ENCODE peak calls at places on chromosomes 5 and 9, in seven cellular contexts. U is effector memory CD4-positive, alpha-beta T cell; E is activated CD8-positive, alpha-beta memory T cell treated with anti-CD3 and anti-CD28 coated beads for 1 hour; A is bronchial epithelial cell; G is amniotic stem cell; R is hypothalamus; Q is HT-29. W is an unnamed sample.

GRCh38 chr5:56409331-56410190 is 176.4 kb upstream of the ANKRD55 start:
- DNase-seq in U (no peak), E (no peak), A (peak), G (peak), R (no peak), Q (peak), W (peak)

GRCh38 chr5:77973253-77973609 is 197.1 kb upstream of the TBCA start:
- DNase-seq in U (no peak), E (no peak), A (no peak), G (no peak), R (no peak), Q (no peak), W (no peak)

GRCh38 chr9:114452219-114453169 is 52.8 kb downstream of the WHRN start:
- DNase-seq in U (no peak), E (no peak), A (no peak), G (no peak), R (no peak), Q (no peak), W (no peak)

GRCh38 chr5:15995206-15996052 is 184.2 kb downstream of the MARCHF11 start:
- DNase-seq in U (no peak), E (no peak), A (peak), G (peak), R (no peak), Q (peak), W (peak)

GRCh38 chr5:180069589-180070247 is 1.8 kb downstream of the RNF130 start:
- DNase-seq in U (no peak), E (no peak), A (peak), G (no peak), R (peak), Q (no peak), W (peak)

GRCh38 chr9:21919377-21920362 is 74.5 kb downstream of the CDKN2A start:
- DNase-seq in U (no peak), E (no peak), A (peak), G (no peak), R (no peak), Q (peak), W (no peak)

GRCh38 chr9:92728831-92729734 is 35.5 kb downstream of the BICD2 start:
- DNase-seq in U (no peak), E (no peak), A (no peak), G (no peak), R (peak), Q (no peak), W (no peak)

GRCh38 chr5:78806544-78806943 is 158.0 kb upstream of the LHFPL2 start:
- DNase-seq in U (no peak), E (no peak), A (peak), G (peak), R (no peak), Q (no peak), W (peak)

GRCh38 chr5:173733831-173734491 is 117.5 kb upstream of the BOD1 start:
- DNase-seq in U (no peak), E (no peak), A (no peak), G (no peak), R (no peak), Q (no peak), W (no peak)

GRCh38 chr9:123996731-123997421 is 14.7 kb upstream of the LHX2 start:
- DNase-seq in U (no peak), E (no peak), A (peak), G (no peak), R (no peak), Q (no peak), W (peak)

GRCh38 chr9:89254773-89255125 is 56.2 kb upstream of the CKS2 start:
- DNase-seq in U (no peak), E (no peak), A (no peak), G (no peak), R (no peak), Q (no peak), W (no peak)

GRCh38 chr9:88266416-88266815 is 121.8 kb upstream of the SPIN1 start:
- DNase-seq in U (no peak), E (no peak), A (peak), G (no peak), R (no peak), Q (no peak), W (peak)

GRCh38 chr5:174626521-174626920 is 97.9 kb upstream of the MSX2 start:
- DNase-seq in U (no peak), E (no peak), A (no peak), G (no peak), R (no peak), Q (no peak), W (no peak)

GRCh38 chr5:96256795-96257470 is 176.1 kb downstream of the PCSK1 start:
- DNase-seq in U (no peak), E (no peak), A (peak), G (no peak), R (no peak), Q (peak), W (peak)

GRCh38 chr5:128538249-128539037 is 398 bp upstream of the FBN2 start:
- DNase-seq in U (no peak), E (no peak), A (peak), G (peak), R (peak), Q (no peak), W (peak)

GRCh38 chr9:81690251-81690851 is 1.0 kb upstream of the TLE1 start:
- DNase-seq in U (no peak), E (no peak), A (peak), G (no peak), R (no peak), Q (peak), W (peak)

GRCh38 chr9:91258448-91258847 is 103.3 kb downstream of the AUH start:
- DNase-seq in U (no peak), E (no peak), A (no peak), G (no peak), R (no peak), Q (no peak), W (no peak)

GRCh38 chr9:12776775-12777055 is 1.9 kb downstream of the LURAP1L start:
- DNase-seq in U (no peak), E (no peak), A (no peak), G (no peak), R (no peak), Q (no peak), W (no peak)

W was measured in MCF 10A.